ENCODE peak calls at places on chromosome 2, in nine cellular contexts. T is AG08396; C is stimulated activated CD8-positive, alpha-beta memory T cell treated with anti-CD3 and anti-CD28 coated beads, Interleukin-12 subunit alpha, Interleukin-12 subunit beta, amount 100 ng/mL, for 1 hour; U is uterus; X is cardiac septum; B is M059J; O is MV-4-11; G is GM04504; D is retina. M is an unnamed sample.

GRCh38 chr2:239930871-239931771 is 94.0 kb downstream of the NDUFA10 start:
- DNase-seq in G (no peak), B (no peak), C (no peak), U (peak; percentile 5), O (no peak), T (no peak), D (no peak), X (no peak), M (no peak)

GRCh38 chr2:3659447-3660432 is 1.7 kb downstream of the ALLC start:
- DNase-seq in C (no peak), O (no peak), D (peak; percentile 68), X (no peak), G (no peak), U (no peak), T (no peak), B (no peak), M (no peak)

GRCh38 chr2:151269798-151270568 is 8.3 kb upstream of the RBM43 start:
- DNase-seq in D (no peak), U (no peak), O (no peak), G (no peak), C (no peak), T (no peak), X (no peak), B (peak; percentile 62), M (peak; percentile 65)

GRCh38 chr2:109532728-109533076 is 81.1 kb downstream of the SEPTIN10 start:
- DNase-seq in O (no peak), G (no peak), T (no peak), C (no peak), B (no peak), U (no peak), X (peak; percentile 59), D (no peak), M (no peak)

GRCh38 chr2:17792515-17792914 is 23.7 kb upstream of the MSGN1 start:
- DNase-seq in B (no peak), U (no peak), G (no peak), O (peak; percentile 49), T (no peak), X (no peak), C (no peak), D (no peak), M (no peak)

GRCh38 chr2:2613279-2614199 is 282.5 kb upstream of the MYT1L start:
- DNase-seq in O (no peak), C (peak; percentile 63), D (peak; percentile 95), B (peak; percentile 87), U (peak; percentile 74), G (no peak), T (peak; percentile 57), X (peak; percentile 93), M (peak; percentile 70)

GRCh38 chr2:10311736-10312135 is 9.0 kb downstream of the HPCAL1 start:
- DNase-seq in X (no peak), B (no peak), D (no peak), O (no peak), G (no peak), U (no peak), C (no peak), T (no peak), M (no peak)

GRCh38 chr2:228039752-228040534 is 141.5 kb downstream of the SPHKAP start:
- DNase-seq in X (no peak), C (no peak), D (peak; percentile 36), T (peak; percentile 12), U (no peak), G (no peak), B (peak; percentile 36), O (peak; percentile 7), M (peak; percentile 51)

GRCh38 chr2:38178142-38178541 is 102.2 kb upstream of the CYP1B1 start:
- DNase-seq in O (peak; percentile 95), X (peak; percentile 80), T (no peak), U (no peak), G (no peak), C (no peak), B (peak; percentile 75), D (no peak), M (no peak)

GRCh38 chr2:28445448-28446258 is 50.2 kb upstream of the PLB1 start:
- DNase-seq in C (no peak), T (peak; percentile 89), B (peak; percentile 97), X (no peak), G (peak; percentile 94), U (no peak), D (no peak), O (peak; percentile 80), M (peak; percentile 98)

GRCh38 chr2:118774458-118775133 is 72.9 kb downstream of the EN1 start:
- DNase-seq in D (peak; percentile 84), B (peak; percentile 31), C (no peak), X (no peak), O (no peak), U (peak; percentile 49), G (no peak), T (peak; percentile 76), M (peak; percentile 60)

GRCh38 chr2:2767837-2768236 is 436.8 kb upstream of the MYT1L start:
- DNase-seq in B (no peak), C (no peak), T (no peak), G (no peak), O (no peak), U (no peak), D (no peak), X (no peak), M (no peak)

GRCh38 chr2:20190862-20191713 is 33.8 kb downstream of the SDC1 start:
- DNase-seq in O (peak; percentile 2), G (no peak), U (no peak), D (peak; percentile 63), T (no peak), C (no peak), B (peak; percentile 19), X (no peak), M (peak; percentile 43)

GRCh38 chr2:42486145-42486906 is 7.5 kb downstream of the KCNG3 start:
- DNase-seq in C (no peak), G (no peak), X (no peak), O (no peak), U (no peak), D (no peak), T (no peak), B (no peak), M (no peak)

GRCh38 chr2:23760746-23761145 is 166.2 kb downstream of the ATAD2B start:
- DNase-seq in C (no peak), T (peak; percentile 20), G (peak; percentile 16), X (no peak), U (no peak), D (peak; percentile 28), B (peak; percentile 27), O (no peak), M (peak; percentile 56)

GRCh38 chr2:164617466-164617865 is 3.8 kb downstream of the GRB14 start:
- DNase-seq in T (peak; percentile 58), O (no peak), C (no peak), B (peak; percentile 61), U (no peak), D (no peak), G (no peak), X (no peak), M (peak; percentile 13)

GRCh38 chr2:228681426-228681825 is 499.9 kb upstream of the SPHKAP start:
- DNase-seq in C (no peak), B (peak; percentile 63), T (peak; percentile 21), D (no peak), X (no peak), O (no peak), G (no peak), U (no peak), M (peak; percentile 66)

GRCh38 chr2:181457121-181457740 is at the start of gene ITGA4:
- DNase-seq in C (peak; percentile 64), G (peak; percentile 59), D (peak; percentile 92), T (peak; percentile 90), U (peak; percentile 61), O (peak; percentile 85), X (peak; percentile 89), B (peak; percentile 72), M (peak; percentile 69)

GRCh38 chr2:43458002-43458628 is 137.7 kb downstream of the THADA start:
- DNase-seq in X (no peak), O (no peak), G (no peak), T (peak; percentile 23), C (no peak), U (no peak), B (peak; percentile 77), D (no peak), M (peak; percentile 72)

GRCh38 chr2:130355181-130355577 is 677 bp upstream of the PTPN18 start:
- DNase-seq in D (no peak), C (no peak), U (no peak), B (peak; percentile 28), X (no peak), O (peak; percentile 30), T (no peak), G (no peak), M (no peak)

GRCh38 chr2:30165050-30165520 is 18.3 kb downstream of the YPEL5 start:
- DNase-seq in X (no peak), D (peak; percentile 69), B (peak; percentile 84), C (peak; percentile 43), U (peak; percentile 31), G (peak; percentile 76), T (peak; percentile 88), O (peak; percentile 92), M (peak; percentile 89)

GRCh38 chr2:10889741-10890215 is 22.0 kb upstream of the KCNF1 start:
- DNase-seq in C (no peak), D (no peak), U (no peak), T (no peak), B (no peak), O (no peak), G (no peak), X (peak; percentile 63), M (no peak)

GRCh38 chr2:17853799-17854198 is 24.7 kb upstream of the KCNS3 start:
- DNase-seq in X (no peak), D (no peak), C (no peak), G (no peak), U (no peak), B (no peak), O (no peak), T (no peak), M (no peak)

GRCh38 chr2:97748397-97748796 is 35.0 kb downstream of the ZAP70 start:
- DNase-seq in X (no peak), C (no peak), T (no peak), G (no peak), O (peak; percentile 89), U (no peak), D (peak; percentile 29), B (no peak), M (peak; percentile 25)

GRCh38 chr2:173062806-173063205 is 12.8 kb upstream of the MAP3K20 start:
- DNase-seq in T (no peak), U (no peak), D (no peak), G (no peak), X (no peak), B (no peak), O (no peak), C (no peak), M (no peak)

M was measured in PC-3.